ENCODE peak calls at places on chromosome 10, in five cellular contexts. D is right lobe of liver, T is osteoblast, W is suprapubic skin, U is left ventricle myocardium inferior. Q is an unnamed sample.

GRCh38 chr10:46091834-46092522 is 45.9 kb upstream of the MSMB start:
- DNase-seq in W (peak; percentile 48), U (no peak), T (no peak), D (no peak), Q (no peak)

GRCh38 chr10:121753726-121754476 is 155.7 kb upstream of the FGFR2 start:
- DNase-seq in D (no peak), W (no peak), T (peak; percentile 83), U (no peak), Q (peak; percentile 87)

GRCh38 chr10:122301055-122301810 is 30.1 kb downstream of the BTBD16 start:
- DNase-seq in U (no peak), D (no peak), T (peak; percentile 90), W (no peak), Q (no peak)

GRCh38 chr10:49106451-49106850 is 8.9 kb downstream of the VSTM4 start:
- DNase-seq in T (peak; percentile 92), W (no peak), U (peak; percentile 47), D (no peak), Q (no peak)

GRCh38 chr10:86821600-86821999 is 65.2 kb downstream of the BMPR1A start:
- DNase-seq in U (no peak), W (no peak), D (no peak), T (peak; percentile 38), Q (no peak)

GRCh38 chr10:73094986-73095478 is 1.6 kb downstream of the P4HA1 start:
- DNase-seq in T (no peak), D (no peak), W (no peak), U (no peak), Q (no peak)

GRCh38 chr10:31886885-31887284 is 41.7 kb downstream of the ARHGAP12 start:
- DNase-seq in U (no peak), D (no peak), T (no peak), W (no peak), Q (no peak)

GRCh38 chr10:97701438-97702064 is 12.0 kb upstream of the MARVELD1 start:
- DNase-seq in T (peak; percentile 88), U (no peak), W (no peak), D (no peak), Q (peak; percentile 78)

GRCh38 chr10:119461380-119461779 is 81.1 kb downstream of the RGS10 start:
- DNase-seq in W (no peak), D (no peak), U (no peak), T (peak; percentile 77), Q (peak; percentile 96)

GRCh38 chr10:22816298-22816653 is 101.9 kb upstream of the PIP4K2A start:
- DNase-seq in U (no peak), T (peak; percentile 69), W (no peak), D (no peak), Q (peak; percentile 84)

GRCh38 chr10:4691776-4692175 is 134.2 kb upstream of the AKR1E2 start:
- DNase-seq in W (no peak), T (peak; percentile 48), D (no peak), U (no peak), Q (peak; percentile 50)

GRCh38 chr10:1142596-1142995 is 86.4 kb downstream of the WDR37 start:
- DNase-seq in W (no peak), D (no peak), T (peak; percentile 63), U (no peak), Q (no peak)
- TF ChIP-seq CTCF in W (no peak), D (peak; percentile 10), T (peak; percentile 19), U (no peak), Q (peak; percentile 13)

GRCh38 chr10:11551104-11551503 is 60.3 kb downstream of the USP6NL start:
- DNase-seq in D (no peak), T (no peak), U (no peak), W (no peak), Q (no peak)

GRCh38 chr10:11547111-11547625 is 64.3 kb downstream of the USP6NL start:
- DNase-seq in D (no peak), T (no peak), W (no peak), U (no peak), Q (peak; percentile 12)

GRCh38 chr10:11548065-11548762 is 63.2 kb downstream of the USP6NL start:
- DNase-seq in U (no peak), W (no peak), T (no peak), D (no peak), Q (no peak)

GRCh38 chr10:11548763-11549089 is 62.7 kb downstream of the USP6NL start:
- DNase-seq in T (no peak), W (no peak), D (no peak), U (no peak), Q (no peak)

DNA sequence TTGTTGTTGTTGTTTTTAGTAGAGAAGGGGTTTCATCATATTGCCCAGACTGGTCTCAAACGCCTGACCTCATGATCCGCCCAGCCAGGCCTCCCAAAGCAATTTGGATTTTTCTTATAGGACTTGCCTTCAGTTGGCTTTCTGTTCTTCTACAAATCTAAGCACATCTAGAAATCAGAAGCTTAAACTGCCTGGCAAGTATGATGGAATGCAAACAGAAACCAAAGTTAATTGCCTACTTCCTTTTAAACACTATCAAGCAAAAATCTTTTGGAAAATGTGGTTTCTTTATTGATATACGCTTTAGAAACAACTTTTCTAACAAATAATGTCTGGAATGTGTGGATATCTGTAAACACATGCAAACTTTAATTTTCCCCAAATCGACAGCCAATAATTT is 64.9 kb downstream of the USP6NL start:
- DNase-seq in T (no peak), D (no peak), U (no peak), W (no peak), Q (no peak)
- H3K27ac ChIP-seq in T (no peak overlapping the region), D (no peak overlapping the region), U (no peak overlapping the region), W (no peak overlapping the region), Q (no peak overlapping the region)

GRCh38 chr10:17710181-17710580 is 41.8 kb upstream of the TMEM236 start:
- DNase-seq in W (no peak), D (no peak), T (no peak), U (no peak), Q (no peak)
- TF ChIP-seq CTCF in W (no peak), D (no peak), T (no peak), U (no peak), Q (no peak)

DNA sequence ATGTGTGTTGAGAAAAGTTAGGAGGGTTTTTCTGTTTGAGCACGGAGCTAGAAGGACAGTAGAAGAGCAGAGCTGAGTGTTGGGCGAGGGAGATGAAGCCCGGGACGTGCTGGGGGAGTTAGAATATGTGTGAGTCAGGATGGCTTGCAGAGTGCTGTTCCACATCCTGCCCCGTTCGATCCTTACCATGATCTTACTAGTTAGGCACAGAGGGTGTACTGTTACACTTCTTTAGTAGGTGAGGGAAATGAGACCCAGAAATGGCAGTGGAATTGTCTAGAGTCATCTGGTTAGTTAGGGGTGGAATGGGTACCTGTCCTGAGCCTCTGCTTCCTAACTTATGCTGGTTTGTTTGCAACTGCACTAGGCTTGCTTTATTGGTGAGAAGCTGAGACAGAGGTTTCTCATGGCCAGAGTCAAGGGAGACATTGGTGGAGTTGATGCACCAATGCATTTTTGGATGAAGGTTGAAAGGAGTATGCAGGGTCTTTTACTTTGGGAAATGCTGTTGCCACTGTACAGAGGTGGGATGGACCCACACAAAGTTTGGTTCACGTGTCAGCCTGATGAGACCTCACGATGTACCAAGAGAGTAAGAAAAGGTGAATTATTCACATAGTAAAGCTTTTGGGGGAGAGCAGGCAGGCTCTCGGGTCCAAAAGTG is 42.4 kb downstream of the CCNY start:
- DNase-seq in D (no peak), U (no peak), T (no peak), W (no peak), Q (no peak)
- H3K27ac ChIP-seq in D (no peak overlapping the region), U (peak overlapping the region; percentile 90), T (peak overlapping the region; percentile 87), W (peak overlapping the region; percentile 26), Q (no peak overlapping the region)

GRCh38 chr10:92892706-92893054 is 44.4 kb downstream of the EXOC6 start:
- DNase-seq in T (no peak), W (no peak), U (no peak), D (no peak), Q (no peak)

GRCh38 chr10:92897916-92898315 is 49.6 kb downstream of the EXOC6 start:
- DNase-seq in D (no peak), U (no peak), W (no peak), T (no peak), Q (no peak)

GRCh38 chr10:92894081-92894480 is 45.8 kb downstream of the EXOC6 start:
- DNase-seq in W (no peak), U (no peak), D (no peak), T (no peak), Q (peak; percentile 8)

GRCh38 chr10:92886334-92886961 is 38.1 kb downstream of the EXOC6 start:
- DNase-seq in T (no peak), U (no peak), W (no peak), D (no peak), Q (no peak)

GRCh38 chr10:92891885-92892705 is 43.8 kb downstream of the EXOC6 start:
- DNase-seq in W (no peak), D (peak; percentile 88), U (no peak), T (peak; percentile 23), Q (peak; percentile 92)
- TF ChIP-seq CTCF in W (no peak), D (no peak), U (no peak), T (no peak), Q (no peak)

DNA sequence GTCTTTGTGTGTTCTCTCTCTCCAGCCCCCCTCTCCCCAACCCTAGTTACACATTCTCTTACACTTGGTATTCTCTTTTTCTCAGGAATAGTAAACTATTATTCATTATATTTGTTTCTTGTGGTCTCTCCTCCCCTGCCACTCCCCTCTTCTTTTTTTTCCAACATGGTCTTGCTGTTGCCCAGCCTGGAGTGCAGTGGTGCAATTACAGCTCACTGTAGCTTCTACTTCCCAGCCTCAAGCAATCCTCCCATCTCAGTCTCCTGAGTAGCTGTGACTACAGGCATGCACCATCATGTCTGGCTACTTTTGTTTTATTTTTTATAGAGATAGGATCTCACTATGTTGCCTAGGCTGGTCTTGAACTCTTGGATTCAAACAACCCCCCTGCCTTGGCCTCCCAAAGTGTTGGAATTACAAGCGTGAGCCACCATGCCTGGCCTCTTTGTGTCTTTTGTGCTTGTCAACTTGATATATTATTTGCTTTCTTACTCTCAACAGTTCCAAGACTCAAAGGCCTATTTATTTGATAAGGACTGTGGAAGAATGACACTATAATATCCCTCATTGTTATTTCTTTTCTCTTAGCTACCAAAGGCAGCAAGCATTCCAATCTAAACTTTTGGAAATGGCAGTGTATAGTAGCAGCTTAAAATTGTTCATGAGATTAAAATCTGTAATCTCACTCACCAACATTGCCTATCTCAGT is 66.9 kb downstream of the MLLT10 start:
- DNase-seq in D (no peak), W (no peak), U (no peak), T (no peak), Q (no peak)
- H3K27ac ChIP-seq in D (no peak overlapping the region), W (no peak overlapping the region), U (no peak overlapping the region), T (no peak overlapping the region), Q (no peak overlapping the region)

DNA sequence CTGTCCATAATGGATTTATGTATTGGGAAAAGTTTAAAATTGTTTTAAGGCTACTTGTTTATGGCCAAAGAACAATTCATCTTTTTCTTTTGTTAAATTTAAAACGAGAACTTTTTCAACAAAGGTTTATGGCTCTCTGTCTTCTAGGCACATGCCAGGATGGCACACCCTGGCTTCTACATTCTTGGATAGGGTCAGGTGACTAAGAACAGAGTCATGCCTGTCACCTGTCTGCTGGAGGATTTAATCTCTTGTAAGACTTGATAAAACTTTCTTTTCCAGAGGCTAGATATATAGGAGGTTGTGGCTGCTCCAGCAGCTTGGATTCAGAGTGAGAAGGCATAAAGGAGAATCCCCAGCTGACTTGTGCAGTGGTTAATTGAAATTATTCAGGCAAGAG is 915.4 kb downstream of the GATA3 start:
- DNase-seq in T (no peak), D (no peak), U (no peak), W (no peak), Q (peak; percentile 26)
- TF ChIP-seq CTCF in T (no peak), D (no peak), U (no peak), W (no peak), Q (no peak)

Q was measured in RWPE1.